ENCODE peak calls at places on chromosomes 6 and 20, in eight cellular contexts. V is substantia nigra; L is hypothalamus; H is mucosa of descending colon; T is cardiac muscle cell; S is astrocyte of the spinal cord; N is stimulated activated CD4-positive, alpha-beta T cell treated with anti-CD3 and anti-CD28 coated beads, Interleukin-4, amount 100 ng/mL, for 1 hour; I is SHP77. G is an unnamed sample.

GRCh38 chr6:12012231-12012565 is at the start of gene HIVEP1:
- DNase-seq in V (no peak), L (no peak), I (peak), S (no peak), N (no peak), T (peak), H (peak), G (no peak)

GRCh38 chr6:52261229-52261628 is 16.9 kb upstream of the IL17F start:
- DNase-seq in T (no peak), N (no peak), V (no peak), H (no peak), S (peak), I (no peak), L (no peak), G (no peak)

GRCh38 chr6:24359640-24360454 is 2.0 kb upstream of the DCDC2 start:
- DNase-seq in I (peak), N (peak), H (peak), L (peak), V (peak), S (peak), T (peak), G (peak)

GRCh38 chr6:97053643-97054411 is 129.3 kb downstream of the KLHL32 start:
- DNase-seq in L (no peak), I (peak), H (no peak), T (peak), N (no peak), S (peak), V (no peak), G (no peak)

GRCh38 chr20:41887500-41887899 is 269.3 kb upstream of the CHD6 start:
- DNase-seq in L (no peak), H (no peak), N (no peak), T (no peak), S (no peak), I (no peak), V (no peak), G (no peak)

GRCh38 chr20:34998331-34998950 is 42.8 kb downstream of the MYH7B start:
- DNase-seq in S (no peak), V (no peak), H (no peak), I (no peak), L (no peak), N (no peak), T (no peak), G (no peak)

GRCh38 chr6:145034664-145035063 is 700.7 kb downstream of the EPM2A start:
- DNase-seq in H (no peak), N (no peak), I (no peak), L (no peak), S (no peak), T (no peak), V (no peak), G (no peak)

GRCh38 chr6:10417681-10418104 is 2.8 kb upstream of the TFAP2A start:
- DNase-seq in N (no peak), V (no peak), T (no peak), S (no peak), I (no peak), L (no peak), H (no peak), G (no peak)

GRCh38 chr6:19444041-19444440 is 393.1 kb upstream of the ID4 start:
- DNase-seq in H (no peak), L (no peak), T (no peak), S (peak), N (no peak), V (no peak), I (no peak), G (no peak)

GRCh38 chr6:146546440-146546839 is 2.8 kb downstream of the RAB32 start:
- DNase-seq in L (no peak), H (no peak), N (no peak), I (no peak), S (peak), V (no peak), T (peak), G (no peak)

GRCh38 chr6:72948153-72948552 is 277.1 kb downstream of the KHDC1L start:
- DNase-seq in I (no peak), S (no peak), T (no peak), N (no peak), L (no peak), H (no peak), V (no peak), G (no peak)

GRCh38 chr6:44043479-44044153 is 83.6 kb downstream of the MRPL14 start:
- DNase-seq in T (peak), H (no peak), S (peak), N (no peak), V (no peak), I (no peak), L (no peak), G (no peak)

GRCh38 chr6:122798099-122798641 is 9.1 kb downstream of the SMPDL3A start:
- DNase-seq in V (no peak), N (no peak), I (no peak), T (peak), L (no peak), H (peak), S (peak), G (no peak)

GRCh38 chr20:21496452-21496851 is 17.4 kb downstream of the NKX2-2 start:
- DNase-seq in V (no peak), H (no peak), N (no peak), I (no peak), S (no peak), T (no peak), L (no peak), G (no peak)

GRCh38 chr6:16985484-16986284 is 116.2 kb upstream of the STMND1 start:
- DNase-seq in T (peak), N (no peak), L (no peak), V (no peak), H (no peak), S (peak), I (no peak), G (no peak)

GRCh38 chr6:15299430-15300131 is 53.7 kb downstream of the JARID2 start:
- DNase-seq in V (no peak), S (no peak), N (no peak), L (no peak), T (peak), H (peak), I (no peak), G (no peak)

GRCh38 chr6:5866547-5867051 is 140.1 kb downstream of the NRN1 start:
- DNase-seq in V (no peak), H (peak), L (no peak), T (peak), I (peak), N (no peak), S (peak), G (no peak)

GRCh38 chr6:96963809-96964208 is 39.3 kb downstream of the KLHL32 start:
- DNase-seq in L (no peak), V (no peak), S (no peak), T (no peak), H (no peak), N (no peak), I (no peak), G (no peak)

G was measured in activated T-helper 1 cell treated with anti-CD3 and anti-CD28 coated beads, Interleukin-12 subunit alpha, Interleukin-12 subunit beta, Interleukin-2, Interleukin-4 antibody, amounts not matched to agents 30 ng/mL and 10 ng/mL and 1 ng/mL, durations not matched to agents 14 hours and 24 hours and 36 hours.